ENCODE peak calls at places on chromosomes 5 and 9, in five cellular contexts. J is A549, H is HepG2, X is GM12878, E is IMR-90. S is an unnamed sample.

GRCh38 chr5:35815089-35815936 is 41.4 kb upstream of the IL7R start:
- DNase-seq in J (peak; percentile 27), H (peak; percentile 44), E (no peak), X (no peak), S (peak; percentile 54)

GRCh38 chr5:164998590-164998989 is 1493.2 kb downstream of the MAT2B start:
- DNase-seq in X (no peak), E (no peak), J (no peak), H (no peak), S (no peak)

GRCh38 chr5:14669975-14670374 is 5.5 kb downstream of the OTULIN start:
- DNase-seq in H (peak; percentile 31), E (peak; percentile 25), J (no peak), X (no peak), S (no peak)

GRCh38 chr5:64635056-64635686 is 55.1 kb upstream of the SHISAL2B start:
- DNase-seq in H (no peak), E (peak; percentile 39), J (peak; percentile 23), X (no peak), S (no peak)

GRCh38 chr5:72834919-72835318 is 18.5 kb downstream of the TNPO1 start:
- DNase-seq in E (no peak), H (no peak), J (no peak), X (no peak), S (no peak)

GRCh38 chr9:111483419-111483861 is 743 bp downstream of the ECPAS start:
- DNase-seq in H (peak; percentile 6), E (no peak), J (no peak), X (no peak), S (peak; percentile 56)

GRCh38 chr5:175671013-175671412 is 13.1 kb downstream of the HRH2 start:
- DNase-seq in H (no peak), J (no peak), E (no peak), X (no peak), S (no peak)

GRCh38 chr5:164824671-164825070 is 1319.3 kb downstream of the MAT2B start:
- DNase-seq in E (no peak), H (no peak), X (no peak), J (no peak), S (no peak)

GRCh38 chr9:138069731-138070456 is 192.3 kb downstream of the CACNA1B start:
- DNase-seq in X (no peak), E (no peak), H (no peak), J (no peak), S (no peak)

GRCh38 chr5:16964821-16965220 is 28.7 kb upstream of the MYO10 start:
- DNase-seq in J (no peak), X (no peak), E (no peak), H (no peak), S (peak; percentile 52)

GRCh38 chr5:2901511-2901910 is 150.0 kb upstream of the IRX2 start:
- DNase-seq in E (no peak), X (no peak), H (no peak), J (no peak), S (no peak)

GRCh38 chr9:131773911-131774379 is 34.1 kb upstream of the RAPGEF1 start:
- DNase-seq in J (peak; percentile 51), H (peak; percentile 41), X (no peak), E (peak; percentile 65), S (peak; percentile 70)

GRCh38 chr5:91787718-91788117 is 404.6 kb upstream of the ARRDC3 start:
- DNase-seq in E (no peak), X (no peak), H (no peak), J (no peak), S (no peak)

GRCh38 chr9:34400275-34400674 is 23.6 kb upstream of the MYORG start:
- DNase-seq in E (no peak), X (no peak), H (no peak), J (no peak), S (no peak)

GRCh38 chr5:131634996-131635754 is at the start of gene RAPGEF6:
- DNase-seq in E (peak; percentile 100), J (peak; percentile 100), H (peak; percentile 99), X (peak; percentile 100), S (peak; percentile 89)

GRCh38 chr9:4933177-4933576 is 51.9 kb upstream of the JAK2 start:
- DNase-seq in X (no peak), H (no peak), J (no peak), E (no peak), S (no peak)

GRCh38 chr5:91090995-91091394 is 292.1 kb downstream of the ARRDC3 start:
- DNase-seq in H (no peak), E (no peak), X (no peak), J (no peak), S (no peak)

GRCh38 chr5:139882961-139883539 is 87.4 kb downstream of the PSD2 start:
- DNase-seq in E (no peak), J (no peak), H (no peak), X (no peak), S (no peak)

GRCh38 chr9:83707518-83707767 is 315 bp downstream of the UBQLN1 start:
- DNase-seq in E (no peak), J (no peak), H (no peak), X (no peak), S (no peak)

GRCh38 chr9:35105571-35106342 is 2.8 kb upstream of the STOML2 start:
- DNase-seq in X (no peak), H (no peak), J (no peak), E (no peak), S (no peak)

GRCh38 chr5:132098151-132098594 is 24.6 kb downstream of the CSF2 start:
- DNase-seq in X (peak; percentile 21), J (no peak), H (no peak), E (peak; percentile 74), S (no peak)

GRCh38 chr5:77379558-77380061 is 112.5 kb downstream of the WDR41 start:
- DNase-seq in X (peak; percentile 67), J (no peak), E (no peak), H (no peak), S (no peak)

GRCh38 chr9:35599763-35600604 is 5.1 kb upstream of the TESK1 start:
- DNase-seq in X (no peak), J (peak; percentile 24), H (peak; percentile 62), E (no peak), S (no peak)

GRCh38 chr5:90606539-90606938 is 47.9 kb downstream of the ADGRV1 start:
- DNase-seq in X (no peak), H (peak; percentile 14), J (peak; percentile 26), E (no peak), S (no peak)

GRCh38 chr9:76799481-76799880 is 35.2 kb downstream of the PCA3 start:
- DNase-seq in H (no peak), E (no peak), J (no peak), X (no peak), S (no peak)

GRCh38 chr5:36403601-36404311 is 102.1 kb upstream of the RANBP3L start:
- DNase-seq in H (no peak), E (peak; percentile 32), X (no peak), J (no peak), S (no peak)

GRCh38 chr9:18037981-18038380 is 436.0 kb upstream of the ADAMTSL1 start:
- DNase-seq in X (no peak), H (no peak), E (no peak), J (no peak), S (no peak)

GRCh38 chr9:111316796-111317195 is 13.2 kb downstream of the OR2K2 start:
- DNase-seq in X (no peak), J (no peak), H (no peak), E (peak; percentile 15), S (no peak)

GRCh38 chr5:174667526-174667925 is 56.9 kb upstream of the MSX2 start:
- DNase-seq in H (no peak), X (no peak), E (no peak), J (no peak), S (no peak)

GRCh38 chr5:80755634-80756033 is 100.9 kb upstream of the DHFR start:
- DNase-seq in E (no peak), H (no peak), J (no peak), X (peak; percentile 66), S (no peak)
- TF ChIP-seq BHLHE40 in E (no peak), H (no peak), J (no peak), X (peak; percentile 89), S (no peak)

DNA sequence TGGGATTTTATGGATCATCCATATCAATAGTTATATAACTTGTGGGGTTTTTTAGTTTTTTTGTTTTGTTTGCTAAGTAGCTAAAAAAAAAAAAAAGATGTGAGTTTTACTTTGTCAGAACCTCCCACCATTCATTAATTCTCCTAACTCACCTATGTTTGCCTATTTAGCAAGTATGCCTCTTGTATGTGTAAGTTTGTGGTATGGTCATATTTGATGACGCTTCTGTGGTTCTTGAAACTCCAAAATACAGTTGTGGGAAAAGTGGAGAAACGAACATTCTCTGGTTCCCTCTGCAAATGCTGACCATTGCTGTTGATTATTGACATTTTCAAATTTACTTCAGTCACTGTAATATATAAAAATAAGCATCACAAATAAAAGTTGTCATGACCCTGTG is 75.7 kb downstream of the PBX3 start:
- DNase-seq in E (no peak), H (no peak), X (no peak), J (no peak), S (no peak)
- TF ChIP-seq BHLHE40 in E (no peak), H (no peak), X (no peak), J (no peak), S (no peak)

GRCh38 chr9:15276328-15276969 is 30.6 kb downstream of the TTC39B start:
- DNase-seq in H (peak; percentile 15), X (no peak), E (no peak), J (no peak), S (no peak)

GRCh38 chr9:15271403-15271802 is 35.6 kb downstream of the TTC39B start:
- DNase-seq in H (no peak), J (no peak), E (no peak), X (no peak), S (no peak)

GRCh38 chr9:15274425-15274824 is 32.6 kb downstream of the TTC39B start:
- DNase-seq in X (no peak), E (no peak), H (no peak), J (no peak), S (no peak)

GRCh38 chr9:15268796-15269195 is 38.2 kb downstream of the TTC39B start:
- DNase-seq in H (no peak), J (no peak), X (no peak), E (no peak), S (no peak)

GRCh38 chr9:15272377-15272928 is 34.6 kb downstream of the TTC39B start:
- DNase-seq in X (no peak), H (no peak), J (no peak), E (no peak), S (no peak)
- TF ChIP-seq BHLHE40 in X (no peak), H (no peak), J (no peak), E (no peak), S (no peak)

GRCh38 chr9:95091574-95091970 is 225.9 kb downstream of the FANCC start:
- DNase-seq in E (peak; percentile 53), J (peak; percentile 41), X (no peak), H (no peak), S (no peak)

GRCh38 chr9:95092321-95093072 is 225.0 kb downstream of the FANCC start:
- DNase-seq in E (peak; percentile 68), X (no peak), H (no peak), J (no peak), S (no peak)

GRCh38 chr9:95089916-95090791 is 227.4 kb downstream of the FANCC start:
- DNase-seq in E (no peak), H (no peak), X (no peak), J (peak; percentile 46), S (no peak)

GRCh38 chr9:95090871-95091573 is 226.5 kb downstream of the FANCC start:
- DNase-seq in X (no peak), J (peak; percentile 36), E (no peak), H (no peak), S (no peak)

GRCh38 chr9:95091971-95092320 is 225.6 kb downstream of the FANCC start:
- DNase-seq in E (peak; percentile 44), H (no peak), X (no peak), J (peak; percentile 45), S (no peak)
- TF ChIP-seq BHLHE40 in E (no peak), H (no peak), X (no peak), J (no peak), S (no peak)

S was measured in HEK293T.